ENCODE peak calls at places on chromosomes 6 and 20, in four cellular contexts. V, F, D and R are unnamed samples.
A peak's percentile ranks its signal among the peaks of the same experiment; 100 is the strongest.

GRCh38 chr6:111761783-111762312 is 111.4 kb downstream of the FYN start:
- DNase-seq in V (no peak), F (no peak), D (no peak), R (no peak)

GRCh38 chr6:119147101-119148053 is 68.9 kb upstream of the FAM184A start:
- DNase-seq in V (peak; percentile 20), F (peak; percentile 69), D (no peak), R (no peak)

GRCh38 chr6:132320007-132320406 is 81.3 kb downstream of the MOXD1 start:
- DNase-seq in V (no peak), F (no peak), D (no peak), R (no peak)

GRCh38 chr6:82872092-82872635 is 193.5 kb downstream of the UBE3D start:
- DNase-seq in V (no peak), F (no peak), D (no peak), R (no peak)

GRCh38 chr6:37554480-37554819 is 54.8 kb upstream of the CCDC167 start:
- DNase-seq in V (no peak), F (no peak), D (no peak), R (no peak)

GRCh38 chr6:45728674-45729073 is 287.0 kb downstream of the CLIC5 start:
- DNase-seq in V (peak; percentile 3), F (no peak), D (no peak), R (no peak)

GRCh38 chr6:17280552-17281090 is 540 bp upstream of the RBM24 start:
- DNase-seq in V (peak; percentile 7), F (no peak), D (no peak), R (no peak)

GRCh38 chr6:83708546-83708969 is 343 bp downstream of the SNAP91 start:
- DNase-seq in V (peak; percentile 23), F (no peak), D (no peak), R (no peak)

GRCh38 chr6:24927985-24928735 is 7.6 kb downstream of the RIPOR2 start:
- DNase-seq in V (no peak), F (no peak), D (no peak), R (no peak)

GRCh38 chr6:134235937-134236751 is 81.8 kb downstream of the SGK1 start:
- DNase-seq in V (peak; percentile 7), F (no peak), D (no peak), R (no peak)

GRCh38 chr6:127496471-127496870 is 22.7 kb downstream of the MTCL3 start:
- DNase-seq in V (peak; percentile 45), F (no peak), D (no peak), R (no peak)

GRCh38 chr6:170445487-170445886 is 107.6 kb downstream of the PSMB1 start:
- DNase-seq in V (no peak), F (no peak), D (no peak), R (no peak)

GRCh38 chr20:32686530-32687179 is 12.9 kb upstream of the C20orf203 start:
- DNase-seq in V (no peak), F (no peak), D (no peak), R (no peak)

GRCh38 chr6:126773122-126773805 is 345.2 kb upstream of the RSPO3 start:
- DNase-seq in V (no peak), F (no peak), D (no peak), R (no peak)

GRCh38 chr6:158654498-158654897 is 4.6 kb downstream of the SYTL3 start:
- DNase-seq in V (peak; percentile 44), F (peak; percentile 88), D (no peak), R (peak; percentile 56)

GRCh38 chr6:34469499-34469898 is 3.6 kb downstream of the PACSIN1 start:
- DNase-seq in V (no peak), F (no peak), D (no peak), R (no peak)

GRCh38 chr6:31122803-31123706 is 2.8 kb upstream of the CDSN start:
- DNase-seq in V (no peak), F (peak; percentile 79), D (no peak), R (peak; percentile 90)

GRCh38 chr6:166441641-166442078 is 58.9 kb upstream of the MPC1 start:
- DNase-seq in V (no peak), F (no peak), D (no peak), R (no peak)

GRCh38 chr6:168962886-168963285 is 290.8 kb downstream of the THBS2 start:
- DNase-seq in V (peak; percentile 17), F (no peak), D (no peak), R (no peak)

GRCh38 chr6:109340811-109341210 is 41.5 kb downstream of the CD164 start:
- DNase-seq in V (no peak), F (no peak), D (no peak), R (no peak)

GRCh38 chr6:136593748-136594490 is 43.7 kb upstream of the MAP7 start:
- DNase-seq in V (peak; percentile 91), F (peak; percentile 46), D (no peak), R (no peak)

GRCh38 chr20:17916365-17916996 is 52.1 kb downstream of the SNX5 start:
- DNase-seq in V (no peak), F (no peak), D (no peak), R (peak; percentile 36)

GRCh38 chr6:41288025-41288777 is 1.7 kb upstream of the TREM1 start:
- DNase-seq in V (no peak), F (no peak), D (no peak), R (no peak)

GRCh38 chr6:157050537-157051280 is 272.6 kb downstream of the TMEM242 start:
- DNase-seq in V (peak; percentile 61), F (no peak), D (no peak), R (no peak)

GRCh38 chr20:13991311-13991710 is 897 bp upstream of the SEL1L2 start:
- DNase-seq in V (no peak), F (no peak), D (no peak), R (no peak)

GRCh38 chr6:132669690-132670291 is 10.8 kb upstream of the TAAR1 start:
- DNase-seq in V (peak; percentile 33), F (no peak), D (no peak), R (no peak)

GRCh38 chr6:54614499-54615195 is 231.9 kb upstream of the FAM83B start:
- DNase-seq in V (no peak), F (no peak), D (no peak), R (no peak)

GRCh38 chr6:133093957-133094356 is 147.2 kb upstream of the EYA4 start:
- DNase-seq in V (no peak), F (no peak), D (no peak), R (no peak)

GRCh38 chr20:62801284-62802010 is 3.2 kb upstream of the OGFR start:
- DNase-seq in V (no peak), F (no peak), D (no peak), R (peak; percentile 47)

GRCh38 chr6:105596284-105596755 is 193.4 kb upstream of the PREP start:
- DNase-seq in V (no peak), F (no peak), D (no peak), R (no peak)

GRCh38 chr6:803191-803977 is 110.4 kb upstream of the EXOC2 start:
- DNase-seq in V (no peak), F (no peak), D (no peak), R (no peak)

GRCh38 chr6:159654483-159655098 is 38.5 kb downstream of the SOD2 start:
- DNase-seq in V (peak; percentile 62), F (no peak), D (no peak), R (no peak)

GRCh38 chr20:24708411-24709295 is 239.2 kb downstream of the SYNDIG1 start:
- DNase-seq in V (no peak), F (no peak), D (no peak), R (no peak)

GRCh38 chr20:57167971-57168693 is 98.3 kb downstream of the BMP7 start:
- DNase-seq in V (no peak), F (no peak), D (no peak), R (no peak)

GRCh38 chr6:106005013-106005412 is 81.1 kb upstream of the PRDM1 start:
- DNase-seq in V (no peak), F (no peak), D (no peak), R (no peak)